ENCODE peak calls at places on chromosomes 13 and 19, in seven cellular contexts. X is H1, P is K562, F is HCT116, Z is HepG2, H is GM12878, M is SK-N-SH. T is an unnamed sample.

GRCh38 chr13:52003551-52003950 is 7.7 kb downstream of the ATP7B start:
- DNase-seq in X (no peak), P (no peak), F (no peak), Z (no peak), H (no peak), M (no peak), T (no peak)

GRCh38 chr19:8147579-8147978 is 1.8 kb downstream of the FBN3 start:
- DNase-seq in X (no peak), P (no peak), F (no peak), Z (no peak), H (no peak), M (no peak), T (no peak)

GRCh38 chr19:11361037-11361770 is 6.0 kb downstream of the PLPPR2 start:
- DNase-seq in X (no peak), P (peak), F (no peak), Z (no peak), H (no peak), M (peak), T (no peak)

GRCh38 chr19:18340990-18341868 is 831 bp downstream of the PGPEP1 start:
- DNase-seq in X (no peak), P (peak), F (no peak), Z (peak), H (no peak), M (peak), T (no peak)

GRCh38 chr19:35828694-35829301 is 16.2 kb upstream of the PRODH2 start:
- DNase-seq in X (no peak), P (peak), F (no peak), Z (peak), H (no peak), M (no peak), T (peak)

GRCh38 chr13:97113231-97114001 is 108.7 kb upstream of the MBNL2 start:
- DNase-seq in X (no peak), P (no peak), F (no peak), Z (no peak), H (no peak), M (no peak), T (no peak)

GRCh38 chr13:92745233-92745632 is 481.4 kb upstream of the GPC6 start:
- DNase-seq in X (no peak), P (no peak), F (no peak), Z (no peak), H (no peak), M (no peak), T (no peak)

GRCh38 chr13:42078113-42078769 is 29.8 kb downstream of the DGKH start:
- DNase-seq in X (no peak), P (no peak), F (no peak), Z (peak), H (no peak), M (peak), T (no peak)

GRCh38 chr19:28289294-28290063 is 923.5 kb downstream of the UQCRFS1 start:
- DNase-seq in X (no peak), P (no peak), F (no peak), Z (no peak), H (no peak), M (peak), T (peak)

GRCh38 chr19:19006213-19006612 is 27.1 kb downstream of the SUGP2 start:
- DNase-seq in X (no peak), P (no peak), F (no peak), Z (no peak), H (no peak), M (no peak), T (no peak)

GRCh38 chr13:34942732-34943674 is 933 bp downstream of the NBEA start:
- DNase-seq in X (no peak), P (no peak), F (no peak), Z (no peak), H (no peak), M (peak), T (peak)

GRCh38 chr13:110616103-110617101 is 1.1 kb downstream of the NAXD start:
- DNase-seq in X (no peak), P (peak), F (peak), Z (peak), H (no peak), M (peak), T (peak)

GRCh38 chr13:42333613-42334328 is 61.8 kb downstream of the AKAP11 start:
- DNase-seq in X (no peak), P (no peak), F (no peak), Z (peak), H (no peak), M (no peak), T (peak)

DNA sequence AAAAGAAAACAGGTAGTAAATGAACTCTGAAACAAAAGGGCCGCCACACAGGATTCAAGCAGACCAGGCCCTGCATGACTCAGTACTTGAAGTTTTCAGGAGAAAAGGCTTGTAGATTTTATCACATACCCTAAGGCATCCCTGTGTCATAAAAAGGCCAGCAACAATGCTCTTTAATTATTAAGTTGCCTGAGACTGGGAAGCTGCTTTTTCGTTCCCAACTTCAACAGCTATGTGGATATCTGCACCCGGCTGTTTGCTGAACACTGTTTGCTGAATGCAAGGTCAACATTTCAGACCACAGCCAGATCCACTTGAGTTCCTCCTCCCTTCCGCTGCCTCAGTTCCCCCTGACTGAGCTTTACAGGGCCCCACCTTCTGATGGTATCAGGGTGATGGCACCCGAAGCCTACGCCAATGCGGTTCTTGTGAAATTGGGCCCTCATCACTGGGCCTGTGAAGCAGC is 6.1 kb upstream of the ECH1 start:
- DNase-seq in X (no peak), P (no peak), F (no peak), Z (peak), H (no peak), M (no peak), T (peak)
- TF ChIP-seq JUND in X (no peak), P (no peak), F (no peak), Z (no peak), H (no peak), M (peak), T (peak)

GRCh38 chr19:10246511-10246910 is 5.5 kb upstream of the MRPL4 start:
- DNase-seq in X (no peak), P (no peak), F (no peak), Z (no peak), H (no peak), M (no peak), T (no peak)
- TF ChIP-seq JUND in X (no peak), P (no peak), F (no peak), Z (no peak), H (no peak), M (no peak), T (no peak)

GRCh38 chr19:13669780-13670355 is 94.5 kb upstream of the MRI1 start:
- DNase-seq in X (no peak), P (no peak), F (no peak), Z (no peak), H (no peak), M (no peak), T (no peak)

GRCh38 chr19:13668964-13669363 is 95.4 kb upstream of the MRI1 start:
- DNase-seq in X (no peak), P (no peak), F (no peak), Z (no peak), H (no peak), M (no peak), T (no peak)

GRCh38 chr19:13670846-13671245 is 93.5 kb upstream of the MRI1 start:
- DNase-seq in X (no peak), P (no peak), F (no peak), Z (no peak), H (no peak), M (no peak), T (no peak)

DNA sequence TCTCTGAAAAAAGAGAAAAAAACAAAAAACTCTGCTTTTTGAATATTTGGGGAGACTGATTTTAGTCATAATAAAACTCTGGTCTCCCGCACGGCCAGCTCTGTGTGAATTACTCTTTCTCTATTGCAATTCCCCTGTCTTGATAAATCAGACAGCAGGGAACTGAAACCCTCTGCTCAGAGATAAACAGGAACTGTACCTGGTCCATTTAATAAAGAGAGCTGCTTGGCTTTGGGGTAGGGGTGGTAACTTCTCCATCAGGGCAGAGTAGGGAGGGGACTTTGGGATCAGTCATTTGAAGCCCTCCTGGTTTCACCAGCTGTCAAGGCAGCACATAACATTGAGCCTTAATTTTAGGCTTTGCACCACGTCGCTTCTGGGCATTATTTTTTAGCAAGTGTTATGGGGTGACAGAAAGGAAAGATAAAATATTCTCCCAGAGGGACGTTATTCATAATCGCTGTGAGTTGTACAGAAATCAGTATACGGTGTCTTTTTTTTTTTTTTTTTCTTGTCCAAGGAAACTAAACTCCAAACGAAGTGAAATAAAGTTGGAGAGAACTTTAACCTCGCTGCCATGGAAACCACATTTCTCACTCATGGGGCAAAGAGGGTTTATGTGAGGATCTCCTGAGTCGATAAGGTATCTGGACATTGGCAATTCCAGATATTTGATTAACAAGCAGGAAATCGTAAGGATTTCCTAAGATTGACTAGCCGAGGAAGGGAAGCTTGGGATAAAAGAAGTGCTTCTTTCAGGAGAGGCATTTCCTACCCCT is 99.0 kb upstream of the MRI1 start:
- DNase-seq in X (no peak), P (no peak), F (no peak), Z (no peak), H (peak), M (no peak), T (no peak)
- TF ChIP-seq JUND in X (no peak), P (no peak), F (no peak), Z (no peak), H (no peak), M (no peak), T (no peak)

DNA sequence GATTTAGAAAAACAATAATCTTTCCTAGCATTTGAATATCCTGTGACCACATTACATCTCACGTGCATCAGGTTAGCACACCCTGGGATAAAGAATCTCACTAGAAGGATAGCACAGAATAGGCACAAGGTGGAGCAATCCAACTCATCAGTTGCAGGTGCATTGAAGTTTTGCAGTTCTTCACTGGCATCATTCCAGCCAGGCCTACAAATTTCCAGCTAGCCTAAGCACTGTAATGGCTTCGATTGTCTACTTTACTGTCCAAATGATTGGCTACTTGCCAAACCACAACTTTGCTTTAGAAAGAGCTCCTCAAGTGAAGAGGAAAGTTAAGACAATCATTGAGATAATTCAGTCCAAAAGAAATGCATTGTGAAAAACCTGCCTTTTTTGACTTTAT is 89.5 kb downstream of the SPRY2 start:
- DNase-seq in X (no peak), P (no peak), F (no peak), Z (no peak), H (no peak), M (no peak), T (peak)
- TF ChIP-seq JUND in X (no peak), P (no peak), F (no peak), Z (no peak), H (no peak), M (peak), T (no peak)

GRCh38 chr19:48611872-48612271 is 3.0 kb downstream of the FAM83E start:
- DNase-seq in X (no peak), P (no peak), F (no peak), Z (no peak), H (no peak), M (no peak), T (no peak)

GRCh38 chr19:48606463-48607358 is at the start of gene SPACA4:
- DNase-seq in X (no peak), P (no peak), F (no peak), Z (no peak), H (no peak), M (no peak), T (no peak)

GRCh38 chr19:48609571-48610108 is 3.1 kb downstream of the SPACA4 start:
- DNase-seq in X (no peak), P (no peak), F (no peak), Z (no peak), H (no peak), M (no peak), T (no peak)

GRCh38 chr19:48607359-48607755 is 815 bp downstream of the SPACA4 start:
- DNase-seq in X (no peak), P (no peak), F (no peak), Z (no peak), H (no peak), M (no peak), T (no peak)

GRCh38 chr19:48608798-48609263 is 2.3 kb downstream of the SPACA4 start:
- DNase-seq in X (no peak), P (peak), F (peak), Z (peak), H (no peak), M (peak), T (peak)
- TF ChIP-seq JUND in X (no peak), P (no peak), F (no peak), Z (no peak), H (no peak), M (no peak), T (no peak)

DNA sequence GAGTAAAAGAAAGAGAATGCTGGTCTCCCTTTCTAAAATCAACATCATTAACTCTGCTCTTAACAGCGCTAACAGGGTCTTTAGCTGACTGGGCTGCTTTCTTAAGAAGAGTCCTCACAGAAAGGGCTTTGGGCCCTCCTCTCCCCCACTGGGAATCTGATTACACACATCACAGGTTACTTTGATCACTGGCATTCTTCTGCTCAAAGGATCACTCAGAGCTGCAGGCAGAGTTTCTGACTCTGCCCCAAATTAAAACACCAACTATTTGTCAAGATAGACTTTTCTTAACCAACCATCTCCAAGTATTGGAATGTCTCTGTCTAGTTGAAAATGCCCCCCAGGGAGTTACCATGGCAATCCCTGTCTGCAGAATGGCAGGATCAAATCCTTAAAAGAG is 31.1 kb upstream of the SIAH3 start:
- DNase-seq in X (peak), P (no peak), F (no peak), Z (no peak), H (no peak), M (no peak), T (no peak)
- TF ChIP-seq JUND in X (no peak), P (no peak), F (no peak), Z (no peak), H (no peak), M (no peak), T (no peak)

GRCh38 chr19:15815306-15815705 is at the start of gene OR10H1:
- DNase-seq in X (no peak), P (no peak), F (no peak), Z (no peak), H (no peak), M (no peak), T (peak)

GRCh38 chr19:15810335-15810734 is 5.1 kb downstream of the OR10H1 start:
- DNase-seq in X (no peak), P (peak), F (no peak), Z (peak), H (no peak), M (no peak), T (no peak)

GRCh38 chr19:15813916-15814315 is 1.5 kb downstream of the OR10H1 start:
- DNase-seq in X (no peak), P (no peak), F (no peak), Z (no peak), H (no peak), M (no peak), T (no peak)

GRCh38 chr19:15811476-15811875 is 4.0 kb downstream of the OR10H1 start:
- DNase-seq in X (no peak), P (no peak), F (no peak), Z (no peak), H (no peak), M (no peak), T (no peak)

DNA sequence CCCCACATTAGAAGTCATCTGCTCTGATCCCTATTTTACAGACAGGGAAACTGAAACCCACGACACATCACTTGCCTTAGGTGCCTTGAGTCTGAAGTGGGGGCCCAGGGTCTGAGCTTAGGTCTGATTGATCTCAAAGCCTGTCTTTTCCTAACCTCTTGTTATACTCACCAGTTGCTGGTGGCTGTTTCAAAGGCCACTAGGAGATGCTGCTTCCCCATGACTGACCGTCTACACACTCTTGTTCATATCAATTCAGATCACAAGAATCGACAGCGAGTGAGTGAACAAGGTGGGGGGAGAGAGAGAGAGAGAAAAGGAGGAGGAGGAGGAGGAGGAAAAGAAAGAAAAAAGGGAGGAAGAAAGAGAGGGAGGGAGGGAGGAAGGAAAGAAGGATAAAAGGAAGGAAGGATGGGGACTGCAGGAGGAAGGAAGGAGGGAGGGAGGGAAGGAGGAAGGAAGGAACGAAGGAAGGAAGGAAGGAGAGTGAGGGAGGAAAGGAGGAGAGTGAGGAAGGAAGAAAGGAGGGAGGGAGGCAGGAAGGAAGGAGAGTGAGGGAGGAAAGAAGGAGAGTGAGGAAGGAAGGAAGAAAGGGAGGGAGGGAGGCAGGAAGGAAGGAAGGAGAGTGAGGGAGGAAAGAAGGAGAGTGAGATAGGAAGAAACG is 3.3 kb downstream of the OR10H1 start:
- DNase-seq in X (no peak), P (no peak), F (peak), Z (no peak), H (no peak), M (no peak), T (peak)
- TF ChIP-seq JUND in X (no peak), P (no peak), F (no peak), Z (no peak), H (no peak), M (no peak), T (no peak)

T was measured in T47D.